ENCODE peak calls at places on chromosomes 2 and 18, in four cellular contexts. M is heart left ventricle, P is endothelial cell of umbilical vein, K is spleen. H is an unnamed sample.

GRCh38 chr2:33047939-33048338 is 101.2 kb downstream of the LTBP1 start:
- DNase-seq in M (no peak), P (no peak), K (no peak), H (no peak)

GRCh38 chr2:44170337-44170736 is 1.7 kb downstream of the PPM1B start:
- DNase-seq in M (no peak), P (no peak), K (no peak), H (no peak)

GRCh38 chr2:30225131-30225762 is 6.1 kb upstream of the LBH start:
- DNase-seq in M (peak), P (peak), K (peak), H (peak)

GRCh38 chr2:120703330-120703994 is 32.2 kb upstream of the GLI2 start:
- DNase-seq in M (no peak), P (peak), K (peak), H (peak)

GRCh38 chr18:48828713-48829442 is 121.9 kb downstream of the SMAD7 start:
- DNase-seq in M (no peak), P (no peak), K (peak), H (no peak)

GRCh38 chr2:62672601-62673000 is 32.9 kb upstream of the EHBP1 start:
- DNase-seq in M (no peak), P (no peak), K (no peak), H (peak)

GRCh38 chr2:237723613-237724012 is 75.0 kb upstream of the RBM44 start:
- DNase-seq in M (no peak), P (no peak), K (no peak), H (peak)

GRCh38 chr2:105739408-105739807 is 5.3 kb upstream of the NCK2 start:
- DNase-seq in M (no peak), P (no peak), K (no peak), H (no peak)

GRCh38 chr2:136448986-136449780 is 316.2 kb upstream of the THSD7B start:
- DNase-seq in M (no peak), P (no peak), K (no peak), H (no peak)

GRCh38 chr2:10267551-10268465 is 34.9 kb upstream of the HPCAL1 start:
- DNase-seq in M (no peak), P (no peak), K (peak), H (no peak)

GRCh38 chr2:36374586-36374985 is 19.0 kb downstream of the CRIM1 start:
- DNase-seq in M (no peak), P (no peak), K (no peak), H (no peak)

GRCh38 chr2:174438146-174438886 is 42.8 kb downstream of the SCRN3 start:
- DNase-seq in M (peak), P (peak), K (no peak), H (no peak)

GRCh38 chr2:47043142-47043890 is 111.8 kb downstream of the STPG4 start:
- DNase-seq in M (no peak), P (peak), K (peak), H (peak)

GRCh38 chr2:10057231-10058107 is 14.1 kb downstream of the KLF11 start:
- DNase-seq in M (peak), P (peak), K (peak), H (peak)

GRCh38 chr2:66537001-66537400 is 102.1 kb downstream of the MEIS1 start:
- DNase-seq in M (no peak), P (no peak), K (no peak), H (no peak)

GRCh38 chr2:106789185-106789584 is 96.8 kb downstream of the ST6GAL2 start:
- DNase-seq in M (no peak), P (no peak), K (no peak), H (no peak)

GRCh38 chr2:19538411-19538963 is 180.1 kb upstream of the OSR1 start:
- DNase-seq in M (no peak), P (peak), K (no peak), H (peak)

GRCh38 chr18:6764382-6764781 is 34.9 kb downstream of the ARHGAP28 start:
- DNase-seq in M (no peak), P (no peak), K (no peak), H (no peak)

GRCh38 chr2:163610817-163611556 is 124.8 kb downstream of the FIGN start:
- DNase-seq in M (peak), P (no peak), K (no peak), H (no peak)

GRCh38 chr18:69659142-69659651 is 258.5 kb downstream of the DOK6 start:
- DNase-seq in M (no peak), P (no peak), K (no peak), H (no peak)

GRCh38 chr2:158410132-158410531 is 46.4 kb downstream of the CCDC148 start:
- DNase-seq in M (no peak), P (no peak), K (no peak), H (no peak)

GRCh38 chr2:218293715-218294429 is 1.6 kb upstream of the TMBIM1 start:
- DNase-seq in M (no peak), P (no peak), K (no peak), H (no peak)

GRCh38 chr2:218291318-218291933 is 877 bp downstream of the TMBIM1 start:
- DNase-seq in M (peak), P (no peak), K (peak), H (no peak)

GRCh38 chr2:218292700-218293014 is 354 bp upstream of the TMBIM1 start:
- DNase-seq in M (no peak), P (no peak), K (no peak), H (no peak)

GRCh38 chr2:218290316-218291261 is 1.7 kb downstream of the TMBIM1 start:
- DNase-seq in M (no peak), P (no peak), K (peak), H (no peak)

DNA sequence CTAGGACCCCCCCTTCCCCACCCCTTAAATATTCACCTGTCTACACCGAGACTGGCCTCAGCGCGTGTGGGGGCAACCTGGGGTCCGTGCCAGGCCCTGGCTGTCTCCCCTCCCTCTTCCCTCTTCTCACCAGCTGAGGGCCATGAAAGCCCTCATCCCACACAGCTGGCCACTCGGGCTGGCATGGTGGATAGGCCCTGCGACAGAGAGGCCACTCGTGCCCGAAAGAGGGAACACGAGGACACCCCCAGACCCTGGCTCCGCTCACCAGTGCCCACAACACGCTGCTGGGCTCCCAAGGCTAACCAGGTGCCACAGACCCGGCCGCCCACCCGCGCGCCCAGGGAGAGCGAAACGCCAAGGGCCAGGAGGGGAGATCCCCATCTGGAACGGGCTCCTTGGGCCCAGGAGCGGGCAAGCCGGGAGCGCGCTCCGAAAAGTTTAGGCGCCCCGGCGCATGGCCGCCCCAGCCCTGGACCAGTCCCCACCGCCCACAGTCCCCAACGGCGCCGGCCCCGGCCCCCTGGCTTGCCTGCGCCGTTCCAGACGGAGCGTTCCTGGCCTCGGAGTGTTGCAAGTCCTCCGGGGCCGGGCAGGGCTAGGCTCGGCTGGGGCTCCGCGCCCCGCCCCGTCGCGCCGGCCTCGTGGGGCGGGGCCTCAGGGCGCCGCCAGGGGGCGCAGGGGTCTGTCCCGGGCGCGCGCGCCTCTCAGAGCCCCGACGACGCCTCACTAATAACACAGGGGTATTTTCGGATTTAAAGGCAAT is at the start of gene TMBIM1:
- DNase-seq in M (peak), P (peak), K (peak), H (peak)
- TF ChIP-seq POLR2A in M (peak), P (peak), K (no peak), H (peak)

GRCh38 chr2:100819365-100820345 is at the start of gene NPAS2:
- DNase-seq in M (peak), P (peak), K (no peak), H (peak)
- TF ChIP-seq POLR2A in M (no peak), P (no peak), K (no peak), H (no peak)

GRCh38 chr2:28751102-28751955 is at the start of gene PPP1CB:
- DNase-seq in M (peak), P (peak), K (peak), H (peak)

GRCh38 chr2:28751956-28752607 is 452 bp downstream of the PPP1CB start:
- DNase-seq in M (no peak), P (no peak), K (peak), H (peak)

GRCh38 chr2:28752608-28752984 is 966 bp downstream of the PPP1CB start:
- DNase-seq in M (no peak), P (peak), K (no peak), H (no peak)

GRCh38 chr2:28754321-28754720 is 2.7 kb downstream of the PPP1CB start:
- DNase-seq in M (no peak), P (no peak), K (no peak), H (no peak)

GRCh38 chr2:28753043-28753683 is 1.5 kb downstream of the PPP1CB start:
- DNase-seq in M (no peak), P (peak), K (peak), H (peak)
- TF ChIP-seq POLR2A in M (no peak), P (peak), K (no peak), H (no peak)

GRCh38 chr2:180910831-180911665 is 69.4 kb upstream of the UBE2E3 start:
- DNase-seq in M (no peak), P (no peak), K (peak), H (peak)
- TF ChIP-seq POLR2A in M (no peak), P (no peak), K (no peak), H (no peak)

DNA sequence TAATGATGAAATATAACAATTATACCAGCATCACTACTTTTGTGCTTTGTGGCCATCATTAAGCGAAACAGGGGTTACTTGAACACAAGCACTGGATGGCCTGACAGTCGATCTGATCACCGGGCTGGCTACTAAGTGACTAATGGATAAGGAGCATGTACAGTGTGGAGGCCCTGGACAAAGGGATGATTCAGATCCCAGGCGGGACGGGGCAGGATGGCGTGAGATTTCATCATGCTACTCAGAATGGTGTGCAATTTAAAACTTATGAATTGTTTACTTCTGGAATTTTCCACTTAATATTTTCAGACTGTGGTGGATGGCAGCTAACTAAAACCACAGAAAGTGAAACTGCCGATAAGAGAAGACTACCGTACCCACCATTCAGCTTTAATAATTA is 7.0 kb upstream of the CLIP4 start:
- DNase-seq in M (no peak), P (no peak), K (no peak), H (peak)
- TF ChIP-seq POLR2A in M (no peak), P (no peak), K (no peak), H (no peak)

DNA sequence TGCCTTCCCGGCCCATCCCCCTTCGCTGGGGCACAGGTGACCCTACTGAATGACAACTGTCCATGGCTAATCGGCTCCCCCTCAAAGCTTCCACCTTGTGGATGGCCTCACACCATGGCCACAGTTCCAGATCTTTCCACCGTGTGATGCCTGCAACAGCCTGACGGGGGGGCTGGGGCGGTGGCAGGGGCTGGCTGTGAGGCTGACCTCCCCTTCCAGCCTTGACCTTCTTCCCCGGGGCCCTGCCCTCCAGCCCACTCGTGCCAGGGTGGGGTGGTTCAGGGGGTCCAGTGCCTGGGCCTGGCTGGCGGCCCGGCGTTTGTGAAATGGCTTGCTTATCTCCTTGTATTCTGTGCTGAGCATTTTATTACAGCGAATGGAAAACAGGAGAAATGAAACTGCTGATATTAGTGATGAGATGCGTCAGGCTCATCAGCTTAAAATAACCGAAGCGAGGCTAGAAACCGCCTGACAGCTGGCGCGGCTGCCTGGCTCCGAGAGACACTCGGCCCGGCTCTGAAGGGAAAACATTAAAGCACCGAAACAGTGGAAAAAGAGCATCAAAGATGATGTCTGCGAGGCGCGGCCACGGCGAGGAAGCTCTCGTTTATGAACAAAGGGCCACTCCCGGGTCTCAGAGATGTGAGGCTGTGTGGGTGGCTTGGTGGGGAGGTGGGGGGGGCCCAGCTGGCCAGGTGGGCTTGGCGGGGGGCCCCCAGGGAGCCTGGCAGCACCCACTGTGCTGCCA is 916 bp upstream of the PDCD1 start:
- DNase-seq in M (peak), P (no peak), K (peak), H (no peak)
- TF ChIP-seq POLR2A in M (no peak), P (no peak), K (no peak), H (no peak)

GRCh38 chr2:113891265-113891959 is 1.5 kb downstream of the ACTR3 start:
- DNase-seq in M (no peak), P (no peak), K (no peak), H (no peak)

GRCh38 chr2:113889471-113890252 is at the start of gene ACTR3:
- DNase-seq in M (peak), P (peak), K (peak), H (peak)

GRCh38 chr2:113892004-113892740 is 2.3 kb downstream of the ACTR3 start:
- DNase-seq in M (no peak), P (no peak), K (no peak), H (no peak)

GRCh38 chr2:113888641-113889470 is 1.0 kb upstream of the ACTR3 start:
- DNase-seq in M (no peak), P (no peak), K (no peak), H (no peak)

GRCh38 chr2:113890253-113891235 is 655 bp downstream of the ACTR3 start:
- DNase-seq in M (peak), P (peak), K (peak), H (no peak)
- TF ChIP-seq POLR2A in M (no peak), P (peak), K (no peak), H (peak)